ENCODE peak calls at places on chromosomes 12 and 14, in five cellular contexts. Q is upper lobe of left lung; M is CD4-positive, CD25-positive, alpha-beta regulatory T cell; K is transverse colon; O is tibial artery. L is an unnamed sample. For H3K4me1, the result is how much of the 10 kb centered on the place peaks cover.

GRCh38 chr14:54147285-54147684 is 190.7 kb upstream of the BMP4 start:
- DNase-seq in Q (no peak), M (no peak), K (no peak), O (no peak), L (peak)

GRCh38 chr12:109832534-109833306 is 478 bp downstream of the TRPV4 start:
- DNase-seq in Q (no peak), M (no peak), K (no peak), O (no peak), L (no peak)

GRCh38 chr12:70507442-70507841 is 129.8 kb downstream of the PTPRB start:
- DNase-seq in Q (no peak), M (no peak), K (no peak), O (no peak), L (no peak)

GRCh38 chr12:85029456-85029855 is 6.6 kb downstream of the TSPAN19 start:
- DNase-seq in Q (no peak), M (no peak), K (no peak), O (no peak), L (no peak)

GRCh38 chr12:15268927-15269552 is 47.8 kb upstream of the RERG start:
- DNase-seq in Q (peak), M (peak), K (peak), O (no peak), L (no peak)

GRCh38 chr14:52112336-52113018 is 43.6 kb upstream of the NID2 start:
- DNase-seq in Q (no peak), M (no peak), K (no peak), O (no peak), L (no peak)

GRCh38 chr14:101135796-101136742 is 232.5 kb upstream of the RTL1 start:
- DNase-seq in Q (peak), M (no peak), K (no peak), O (peak), L (no peak)

GRCh38 chr14:52910597-52910996 is 40.3 kb downstream of the FERMT2 start:
- DNase-seq in Q (no peak), M (no peak), K (no peak), O (no peak), L (no peak)

GRCh38 chr14:76887196-76887595 is 61.0 kb downstream of the LRRC74A start:
- DNase-seq in Q (no peak), M (no peak), K (no peak), O (no peak), L (no peak)

GRCh38 chr12:112420740-112421139 is 2.0 kb downstream of the PTPN11 start:
- DNase-seq in Q (no peak), M (no peak), K (no peak), O (no peak), L (no peak)

GRCh38 chr12:57604454-57605307 is at the start of gene DTX3:
- DNase-seq in Q (peak), M (peak), K (no peak), O (peak), L (no peak)

GRCh38 chr12:50589650-50590435 is 85.1 kb downstream of the DIP2B start:
- DNase-seq in Q (no peak), M (no peak), K (no peak), O (no peak), L (peak)

DNA sequence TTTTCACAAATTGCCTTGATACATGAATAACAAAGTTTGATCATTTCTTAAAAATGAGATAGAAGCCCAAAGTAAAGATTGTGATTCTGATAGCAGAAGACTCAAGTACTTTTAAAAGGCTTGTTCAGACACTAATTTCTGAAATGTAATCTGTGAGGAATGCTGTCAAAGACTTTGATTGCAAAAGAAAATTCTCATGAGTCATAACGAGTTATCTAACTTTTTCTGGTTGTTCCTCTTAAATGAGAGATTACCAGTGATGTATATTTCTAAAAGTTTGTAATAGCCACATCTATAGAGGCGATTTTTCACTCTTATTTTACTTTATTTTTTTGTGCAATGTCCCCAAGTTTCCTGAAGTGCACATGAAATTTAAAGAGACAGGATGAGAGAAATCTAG is 7.0 kb downstream of the PYGL start:
- DNase-seq in Q (no peak), M (no peak), K (no peak), O (no peak), L (no peak)
- H3K27ac ChIP-seq in Q (peak), M (no peak), K (no peak), O (no peak), L (no peak)

DNA sequence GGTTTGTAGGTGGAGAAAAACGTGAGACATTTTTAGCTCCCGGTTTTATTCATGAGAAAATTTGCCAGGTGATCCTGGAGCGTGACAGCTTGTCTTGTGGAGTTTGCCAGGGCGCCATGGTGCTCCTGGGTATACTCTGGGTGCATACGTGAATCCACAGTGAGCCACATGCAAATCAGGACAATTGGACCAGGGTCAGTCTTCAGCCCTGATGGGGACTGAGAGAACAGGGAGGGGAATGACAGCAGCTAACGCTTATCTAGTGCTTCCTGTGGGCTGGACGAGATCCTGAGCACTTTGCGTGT is 118.2 kb upstream of the NCOR2 start:
- DNase-seq in Q (no peak), M (no peak), K (no peak), O (no peak), L (no peak)
- H3K4me1 ChIP-seq in Q (half or more), M (under half), K (under half), O (under half), L (half or more)

DNA sequence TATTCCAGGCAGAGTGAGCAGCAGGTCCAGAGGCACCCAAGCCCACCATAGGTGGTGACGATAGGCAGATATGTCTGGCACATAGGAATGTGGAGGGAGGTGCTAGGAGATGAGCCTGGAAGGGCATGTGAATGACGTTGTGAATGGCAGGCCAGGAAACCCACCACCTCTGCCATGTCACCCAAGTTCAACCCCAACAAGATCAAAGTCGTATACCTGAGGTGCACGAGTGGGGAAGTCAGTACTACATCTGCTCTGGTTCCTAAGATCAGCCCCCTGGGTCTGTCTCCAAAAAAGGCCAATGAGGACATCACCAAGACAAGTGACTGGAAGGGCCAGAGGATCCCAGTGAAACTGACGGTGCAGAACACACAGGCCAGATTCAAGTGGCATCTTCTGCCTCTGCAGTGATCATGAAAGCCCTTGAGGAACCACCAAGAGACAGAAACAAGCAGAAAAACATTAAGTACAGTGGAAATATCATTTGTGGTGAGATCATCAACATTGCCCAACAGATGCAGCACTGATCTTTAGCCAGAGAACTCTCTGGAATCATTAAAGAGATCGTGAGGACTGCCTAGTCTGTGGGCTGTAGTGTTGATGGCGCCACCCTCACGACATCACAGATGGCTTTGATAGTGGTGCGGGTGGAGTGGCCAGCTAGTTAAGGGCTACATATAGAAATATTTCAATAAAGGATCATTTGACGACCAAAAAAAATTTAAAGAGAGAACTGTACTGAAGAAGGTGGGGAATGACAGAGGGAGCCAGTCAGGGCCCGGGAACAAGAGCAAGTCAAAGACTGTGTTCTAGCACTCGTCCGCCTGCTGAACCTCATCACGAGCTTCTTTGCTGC is 99.7 kb downstream of the ZFP36L1 start:
- DNase-seq in Q (peak), M (no peak), K (no peak), O (peak), L (no peak)
- H3K27ac ChIP-seq in Q (no peak), M (no peak), K (no peak), O (peak), L (no peak)

DNA sequence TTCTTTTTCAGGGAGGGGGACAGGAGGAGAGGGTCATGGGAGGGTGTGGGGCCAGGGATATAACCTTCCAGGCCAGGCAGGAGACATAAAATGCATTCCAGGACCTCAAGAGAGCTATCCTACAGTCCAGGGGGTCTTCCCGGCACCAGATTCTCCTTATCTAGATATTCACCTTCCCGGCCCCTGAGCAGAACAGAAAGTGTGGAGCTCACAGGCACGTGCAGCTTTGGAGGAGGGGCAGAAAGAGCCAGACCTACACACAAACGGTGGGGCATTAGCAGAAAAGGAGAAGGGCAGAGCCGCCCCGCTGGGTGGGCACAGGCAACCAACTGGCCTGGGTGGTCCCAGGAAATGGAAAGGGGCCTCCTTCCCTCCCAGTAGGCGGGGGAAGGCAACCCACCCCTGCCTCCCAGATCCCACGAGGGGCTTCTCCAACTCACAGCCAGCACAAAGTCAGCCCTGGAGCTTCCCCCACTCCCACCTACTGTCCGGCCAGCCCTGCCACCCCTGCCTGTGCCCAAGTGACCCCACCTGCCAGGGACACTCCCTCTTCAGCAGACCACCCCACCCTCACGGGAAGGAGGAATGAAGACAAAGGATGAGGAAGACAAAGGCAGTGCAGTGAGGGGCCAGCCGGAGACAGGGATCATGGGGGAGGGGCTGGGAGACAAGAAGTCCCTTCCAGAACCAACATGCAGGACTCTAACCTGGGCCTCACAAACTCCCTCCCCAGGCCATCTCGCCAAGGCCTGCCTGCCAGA is 33.3 kb downstream of the CCDC85C start:
- DNase-seq in Q (no peak), M (no peak), K (no peak), O (no peak), L (no peak)
- H3K4me1 ChIP-seq in Q (half or more), M (under half), K (half or more), O (under half), L (half or more)

DNA sequence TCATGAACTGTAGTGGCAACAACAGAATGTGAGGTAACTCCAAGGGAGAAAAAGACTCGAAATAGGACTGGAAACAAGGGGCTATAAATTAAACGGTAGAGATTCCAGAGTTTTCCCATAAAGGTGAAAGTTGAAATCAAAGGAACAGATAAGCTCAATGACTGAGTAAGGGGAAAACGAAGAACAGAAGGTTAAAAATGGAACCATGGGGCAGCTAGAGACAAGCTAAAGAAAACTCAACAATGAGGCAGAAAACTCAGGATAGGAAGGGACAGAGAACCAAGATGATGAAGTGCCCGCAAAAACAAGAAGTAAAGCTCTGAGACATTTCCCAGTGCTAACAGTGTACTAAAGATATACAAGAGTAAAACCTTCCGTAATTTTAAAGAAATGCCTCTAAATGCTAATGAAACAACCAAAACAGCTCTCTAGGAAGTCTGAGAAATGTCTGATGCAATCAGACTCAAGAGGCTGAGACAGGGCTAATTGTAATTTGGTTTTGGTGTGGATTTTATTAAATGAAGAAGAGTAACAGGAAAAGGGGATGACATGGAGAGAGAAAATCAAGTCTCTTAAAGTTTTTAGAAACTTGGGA is 69.9 kb downstream of the PPP2R5E start:
- DNase-seq in Q (no peak), M (no peak), K (no peak), O (no peak), L (no peak)
- H3K27ac ChIP-seq in Q (no peak), M (no peak), K (no peak), O (no peak), L (no peak)

GRCh38 chr12:62273724-62274380 is 13.6 kb downstream of the USP15 start:
- DNase-seq in Q (no peak), M (no peak), K (no peak), O (no peak), L (no peak)
- H3K4me1 ChIP-seq in Q (under half), M (half or more), K (half or more), O (under half), L (under half)

GRCh38 chr14:58639842-58640484 is 2.2 kb downstream of the DACT1 start:
- DNase-seq in Q (peak), M (no peak), K (peak), O (no peak), L (peak)
- H3K27ac ChIP-seq in Q (no peak), M (no peak), K (no peak), O (peak), L (no peak)

GRCh38 chr14:68772761-68773381 is 20.0 kb downstream of the ZFP36L1 start:
- DNase-seq in Q (no peak), M (no peak), K (no peak), O (no peak), L (no peak)

GRCh38 chr14:68770051-68770450 is 22.8 kb downstream of the ZFP36L1 start:
- DNase-seq in Q (no peak), M (no peak), K (no peak), O (peak), L (no peak)

GRCh38 chr14:68770553-68771286 is 22.1 kb downstream of the ZFP36L1 start:
- DNase-seq in Q (no peak), M (no peak), K (no peak), O (peak), L (no peak)

GRCh38 chr14:68768316-68768715 is 24.6 kb downstream of the ZFP36L1 start:
- DNase-seq in Q (no peak), M (no peak), K (no peak), O (peak), L (no peak)

DNA sequence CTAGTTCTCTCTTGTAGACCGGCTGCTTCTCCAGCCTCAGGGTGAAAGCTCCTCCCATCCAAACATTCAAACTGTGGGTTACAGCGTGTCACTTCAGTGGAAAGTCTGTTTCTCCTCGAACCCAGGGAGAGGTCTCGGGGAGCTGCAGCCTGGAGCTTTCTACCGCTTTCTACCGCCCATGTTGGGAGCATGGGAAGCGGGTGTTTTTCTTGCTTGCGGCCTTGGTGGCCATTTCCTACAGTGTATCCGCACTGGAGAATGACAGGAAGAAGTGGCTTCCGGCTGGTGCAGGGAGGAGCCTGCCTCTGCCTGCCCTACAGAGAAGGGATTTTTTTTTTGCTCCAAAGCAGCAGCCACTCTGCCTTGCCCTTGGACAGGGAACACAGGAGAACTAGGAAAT is 21.2 kb downstream of the ZFP36L1 start:
- DNase-seq in Q (peak), M (no peak), K (no peak), O (no peak), L (no peak)
- H3K4me1 ChIP-seq in Q (under half), M (half or more), K (under half), O (under half), L (under half)

GRCh38 chr14:96269359-96269710 is 13.3 kb downstream of the BDKRB1 start:
- DNase-seq in Q (no peak), M (no peak), K (no peak), O (no peak), L (no peak)
- H3K27ac ChIP-seq in Q (no peak), M (no peak), K (peak), O (no peak), L (peak)

GRCh38 chr14:61467281-61467680 is 145.9 kb downstream of the PRKCH start:
- DNase-seq in Q (no peak), M (no peak), K (no peak), O (no peak), L (no peak)

GRCh38 chr14:61466249-61466904 is 145.0 kb downstream of the PRKCH start:
- DNase-seq in Q (peak), M (no peak), K (peak), O (peak), L (peak)

GRCh38 chr14:61468063-61468825 is 146.9 kb downstream of the PRKCH start:
- DNase-seq in Q (no peak), M (no peak), K (no peak), O (no peak), L (no peak)

GRCh38 chr14:61469771-61470170 is 148.4 kb downstream of the PRKCH start:
- DNase-seq in Q (no peak), M (no peak), K (no peak), O (no peak), L (peak)

DNA sequence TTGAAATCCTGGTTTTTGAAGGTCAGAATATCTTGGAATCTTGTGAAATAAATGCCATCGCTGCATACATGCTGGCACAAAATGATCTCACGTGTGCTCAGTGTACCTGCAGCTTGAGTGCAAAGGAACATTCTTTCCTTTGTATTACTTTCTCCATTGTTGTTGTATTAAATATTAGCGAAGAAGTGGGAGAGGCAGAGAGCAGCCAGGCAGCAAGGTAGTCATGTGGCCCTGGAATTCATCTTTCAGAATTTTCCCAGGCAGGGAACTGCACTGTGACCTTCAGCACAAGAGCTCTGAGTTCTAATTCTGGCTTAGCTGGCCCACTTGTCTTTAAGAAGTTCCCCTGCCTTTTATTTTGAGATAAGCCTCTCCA is 145.5 kb downstream of the PRKCH start:
- DNase-seq in Q (no peak), M (no peak), K (no peak), O (no peak), L (no peak)
- H3K4me1 ChIP-seq in Q (half or more), M (under half), K (under half), O (under half), L (half or more)

L was measured in SJSA1.